ENCODE peak calls at places on chromosome 5, in seven cellular contexts. X is IMR-90; E is Caco-2; L is CD8-positive, alpha-beta memory T cell; F is mucosa of descending colon; B is astrocyte; C is stomach. N is an unnamed sample. For H3K4me1 and H3K36me3, the result is how much of the 10 kb centered on the place peaks cover.

GRCh38 chr5:40559306-40559705 is 120.4 kb upstream of the PTGER4 start:
- DNase-seq in F (no peak), L (no peak), C (no peak), X (no peak), E (no peak), B (peak), N (no peak)

GRCh38 chr5:132747064-132747692 is at the start of gene CCNI2:
- DNase-seq in C (peak), L (peak), X (no peak), B (no peak), F (peak), E (peak), N (peak)

GRCh38 chr5:90783460-90784333 is 225.1 kb downstream of the ADGRV1 start:
- DNase-seq in F (peak), L (peak), C (peak), X (peak), B (peak), E (peak), N (no peak)

GRCh38 chr5:9149988-9150387 is 395.9 kb downstream of the SEMA5A start:
- DNase-seq in F (no peak), E (no peak), C (no peak), B (peak), X (peak), L (no peak), N (no peak)

GRCh38 chr5:132639706-132640130 is 18.3 kb upstream of the IL13 start:
- DNase-seq in X (no peak), B (no peak), F (no peak), L (no peak), C (no peak), E (no peak), N (no peak)

GRCh38 chr5:150317048-150318003 is 14.6 kb upstream of the ARSI start:
- DNase-seq in E (peak), L (no peak), X (peak), C (no peak), B (peak), F (no peak), N (no peak)

GRCh38 chr5:146527785-146528184 is 11.8 kb upstream of the GPR151 start:
- DNase-seq in F (no peak), X (no peak), C (no peak), L (no peak), E (no peak), B (no peak), N (no peak)

GRCh38 chr5:44365351-44365750 is 23.9 kb downstream of the FGF10 start:
- DNase-seq in X (peak), L (no peak), F (no peak), C (no peak), B (no peak), E (no peak), N (no peak)

GRCh38 chr5:34598177-34598794 is 57.8 kb upstream of the RAI14 start:
- DNase-seq in F (peak), E (no peak), X (peak), B (peak), C (no peak), L (no peak), N (no peak)

GRCh38 chr5:167639213-167639612 is 652.2 kb upstream of the WWC1 start:
- DNase-seq in E (no peak), C (no peak), X (peak), F (no peak), L (no peak), B (peak), N (no peak)

GRCh38 chr5:6781711-6782110 is 68.5 kb downstream of the TENT4A start:
- DNase-seq in E (no peak), C (no peak), L (no peak), B (peak), X (peak), F (no peak), N (no peak)

GRCh38 chr5:76710991-76711390 is 4.9 kb upstream of the F2R start:
- DNase-seq in C (no peak), B (peak), X (peak), F (no peak), E (no peak), L (no peak), N (no peak)

GRCh38 chr5:133825631-133826289 is 142.7 kb downstream of the C5orf15 start:
- DNase-seq in F (no peak), E (no peak), B (no peak), C (no peak), X (no peak), L (peak), N (no peak)

GRCh38 chr5:107466233-107466769 is 204.4 kb downstream of the EFNA5 start:
- DNase-seq in F (no peak), C (no peak), B (peak), E (peak), X (peak), L (no peak), N (no peak)

GRCh38 chr5:133967124-133967523 is 1.3 kb downstream of the C5orf15 start:
- DNase-seq in C (no peak), L (no peak), F (no peak), B (no peak), E (no peak), X (no peak), N (no peak)

GRCh38 chr5:42566658-42567313 is 143.5 kb downstream of the GHR start:
- DNase-seq in X (no peak), F (no peak), C (no peak), B (no peak), E (no peak), L (no peak), N (no peak)

GRCh38 chr5:138520971-138521370 is 22.1 kb downstream of the ETF1 start:
- DNase-seq in C (no peak), X (no peak), B (no peak), L (no peak), F (no peak), E (no peak), N (no peak)

GRCh38 chr5:141604318-141604717 is 14.5 kb downstream of the DIAPH1 start:
- DNase-seq in B (peak), L (no peak), F (peak), E (peak), C (peak), X (peak), N (peak)

GRCh38 chr5:53749611-53750010 is 189.2 kb downstream of the NDUFS4 start:
- DNase-seq in F (no peak), X (peak), C (no peak), E (no peak), B (peak), L (no peak), N (no peak)

GRCh38 chr5:141742866-141743651 is 61.0 kb upstream of the ARAP3 start:
- DNase-seq in L (no peak), X (peak), F (peak), E (peak), B (peak), C (peak), N (no peak)

GRCh38 chr5:14399054-14399657 is 182.4 kb upstream of the OTULINL start:
- DNase-seq in L (no peak), C (no peak), X (peak), F (peak), E (peak), B (peak), N (no peak)

GRCh38 chr5:91076138-91076537 is 307.0 kb downstream of the ARRDC3 start:
- DNase-seq in F (no peak), L (no peak), C (no peak), B (peak), X (peak), E (no peak), N (no peak)

GRCh38 chr5:61620660-61621650 is 288.9 kb downstream of the ZSWIM6 start:
- DNase-seq in E (no peak), C (peak), B (no peak), X (no peak), F (no peak), L (no peak), N (no peak)

GRCh38 chr5:61624553-61624952 is 292.5 kb downstream of the ZSWIM6 start:
- DNase-seq in F (no peak), X (no peak), B (no peak), C (no peak), L (no peak), E (no peak), N (no peak)

GRCh38 chr5:61624966-61625681 is 293.1 kb downstream of the ZSWIM6 start:
- DNase-seq in L (no peak), E (no peak), F (peak), X (no peak), C (no peak), B (no peak), N (no peak)

GRCh38 chr5:61625682-61626620 is 293.9 kb downstream of the ZSWIM6 start:
- DNase-seq in B (peak), C (peak), E (no peak), F (peak), X (peak), L (peak), N (peak)

GRCh38 chr5:61623401-61624069 is 291.5 kb downstream of the ZSWIM6 start:
- DNase-seq in L (no peak), X (no peak), E (peak), C (no peak), B (peak), F (peak), N (no peak)
- H3K4me1 ChIP-seq in L (under half), X (under half), E (under half), C (half or more), B (under half), F (under half), N (under half)

GRCh38 chr5:180234271-180234670 is 25.3 kb upstream of the RASGEF1C start:
- DNase-seq in L (no peak), X (no peak), C (no peak), E (no peak), F (no peak), B (no peak), N (no peak)

GRCh38 chr5:180241600-180241999 is 32.6 kb upstream of the RASGEF1C start:
- DNase-seq in C (no peak), L (no peak), E (no peak), B (no peak), F (no peak), X (no peak), N (no peak)

GRCh38 chr5:180235846-180236245 is 26.8 kb upstream of the RASGEF1C start:
- DNase-seq in F (no peak), C (no peak), X (no peak), E (no peak), B (no peak), L (no peak), N (no peak)

GRCh38 chr5:180235077-180235476 is 26.1 kb upstream of the RASGEF1C start:
- DNase-seq in F (no peak), E (no peak), B (no peak), C (no peak), X (no peak), L (no peak), N (no peak)

DNA sequence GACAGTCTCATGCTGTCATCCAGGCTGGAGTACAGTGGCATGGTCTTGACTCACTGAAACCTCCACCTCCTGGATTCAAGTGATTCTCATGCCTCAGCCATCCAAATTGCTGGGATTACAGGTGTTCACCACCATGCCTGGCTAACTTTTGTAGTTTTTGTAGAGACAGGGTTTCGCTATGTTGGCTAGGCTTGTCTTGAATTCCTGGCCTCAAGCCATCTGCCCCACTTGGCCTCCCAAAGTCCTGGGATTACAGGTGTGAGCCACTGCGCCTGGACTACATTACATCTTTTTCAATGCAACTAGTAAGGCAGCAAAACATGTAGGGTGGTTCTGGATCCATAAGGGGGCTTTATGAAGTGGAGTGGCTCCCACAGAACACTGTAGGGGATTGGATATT is 29.6 kb upstream of the RASGEF1C start:
- DNase-seq in F (no peak), E (no peak), X (no peak), B (no peak), C (no peak), L (no peak), N (no peak)
- H3K36me3 ChIP-seq in F (under half), E (under half), X (under half), B (under half), C (half or more), L (under half), N (under half)

GRCh38 chr5:111935835-111936234 is 178.8 kb upstream of the NREP start:
- DNase-seq in L (no peak), X (no peak), E (no peak), C (no peak), F (no peak), B (peak), N (no peak)

GRCh38 chr5:111934511-111934910 is 177.5 kb upstream of the NREP start:
- DNase-seq in C (no peak), L (no peak), X (no peak), E (peak), B (no peak), F (no peak), N (no peak)

GRCh38 chr5:111932628-111933027 is 175.6 kb upstream of the NREP start:
- DNase-seq in C (no peak), F (no peak), L (no peak), X (no peak), B (peak), E (no peak), N (no peak)

GRCh38 chr5:111937091-111937490 is 180.1 kb upstream of the NREP start:
- DNase-seq in B (no peak), X (peak), F (no peak), E (no peak), C (no peak), L (no peak), N (no peak)

GRCh38 chr5:111935022-111935421 is 178.0 kb upstream of the NREP start:
- DNase-seq in E (no peak), L (no peak), C (no peak), B (no peak), X (no peak), F (no peak), N (no peak)
- H3K4me1 ChIP-seq in E (under half), L (under half), C (under half), B (under half), X (under half), F (under half), N (under half)

DNA sequence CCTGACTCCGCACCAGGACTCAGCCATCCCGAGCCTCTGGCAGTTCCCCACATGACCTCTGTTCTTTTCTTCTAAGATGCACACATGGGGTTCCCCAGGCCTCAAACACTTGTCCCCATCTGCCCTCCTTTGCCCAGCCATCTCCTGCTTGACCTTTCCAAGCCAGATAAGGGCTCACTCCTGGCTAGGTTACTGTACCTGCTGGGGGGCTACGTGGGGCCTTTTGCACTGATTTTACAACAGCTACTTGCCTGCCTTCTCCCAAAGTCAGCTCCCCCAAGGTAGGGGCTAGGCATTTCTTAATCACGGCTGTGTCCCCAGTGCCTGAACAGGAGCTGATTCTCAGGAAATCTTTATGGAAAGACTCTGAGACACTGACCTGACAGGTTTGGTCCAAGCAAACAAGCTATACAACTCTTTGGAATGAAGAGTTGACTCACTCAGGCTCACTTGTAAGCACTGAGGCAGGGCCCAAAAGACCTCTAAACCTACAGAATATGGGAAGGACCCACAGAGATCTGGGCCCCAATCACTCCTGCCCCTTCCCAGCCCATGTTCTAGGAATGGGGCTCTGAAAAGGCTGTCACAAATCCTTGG is 2.5 kb downstream of the MACROH2A1 start:
- DNase-seq in F (no peak), X (no peak), C (no peak), L (no peak), B (no peak), E (no peak), N (no peak)
- H3K36me3 ChIP-seq in F (under half), X (under half), C (under half), L (under half), B (under half), E (under half), N (under half)

DNA sequence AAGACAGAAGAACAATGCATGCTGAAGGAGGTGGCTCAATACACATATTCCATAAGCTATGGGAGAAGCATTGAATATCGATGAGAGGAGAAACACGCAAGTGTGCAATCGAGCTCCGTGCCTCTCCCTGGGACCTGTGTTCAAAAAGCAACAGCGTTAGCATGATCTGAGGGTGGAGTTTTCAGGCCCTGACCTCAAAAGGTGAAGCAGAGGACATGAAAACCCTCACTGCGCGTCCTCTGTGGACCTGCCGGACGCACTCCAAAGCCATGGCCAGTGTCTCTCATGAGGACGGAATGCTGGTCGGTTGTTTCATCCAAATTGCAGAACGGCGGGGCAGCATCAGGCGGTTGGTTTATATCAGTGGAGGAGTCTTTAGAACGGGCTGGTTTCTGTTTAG is 67.7 kb downstream of the ANKRD33B start:
- DNase-seq in B (no peak), F (no peak), E (no peak), X (no peak), L (no peak), C (no peak), N (no peak)
- H3K4me1 ChIP-seq in B (under half), F (under half), E (under half), X (under half), L (under half), C (under half), N (under half)

N was measured in Peyer's patch.